ENCODE peak calls at places on chromosome 7, in six cellular contexts. S, T, L, H, P and M are unnamed samples.

GRCh38 chr7:87797798-87798403 is 78.3 kb downstream of the SLC25A40 start:
- DNase-seq in T (peak), H (no peak), L (no peak), P (no peak), S (no peak), M (no peak)

GRCh38 chr7:128116740-128117139 is 85.5 kb upstream of the LRRC4 start:
- DNase-seq in S (peak), L (no peak), H (no peak), T (no peak), P (no peak), M (no peak)

GRCh38 chr7:149718730-149719049 is 54.7 kb downstream of the ZNF467 start:
- DNase-seq in T (no peak), H (no peak), S (no peak), L (no peak), P (no peak), M (no peak)

GRCh38 chr7:132394283-132395003 is 181.8 kb downstream of the PLXNA4 start:
- DNase-seq in S (no peak), P (no peak), L (no peak), T (peak), H (no peak), M (peak)

GRCh38 chr7:129575699-129576098 is 35.8 kb upstream of the NRF1 start:
- DNase-seq in H (no peak), T (no peak), L (no peak), S (no peak), P (no peak), M (no peak)

GRCh38 chr7:150739045-150739432 is 1.8 kb downstream of the GIMAP5 start:
- DNase-seq in P (no peak), T (no peak), H (no peak), L (no peak), S (no peak), M (no peak)

GRCh38 chr7:155815332-155816191 is 3.3 kb upstream of the SHH start:
- DNase-seq in S (no peak), T (peak), P (peak), H (peak), L (no peak), M (no peak)

GRCh38 chr7:1531263-1531978 is 919 bp downstream of the MAFK start:
- DNase-seq in P (peak), S (peak), T (peak), H (no peak), L (no peak), M (no peak)

GRCh38 chr7:98216941-98217622 is 5.8 kb downstream of the BHLHA15 start:
- DNase-seq in P (no peak), L (peak), T (no peak), S (peak), H (no peak), M (no peak)

GRCh38 chr7:104096683-104097082 is 107.2 kb upstream of the RELN start:
- DNase-seq in P (no peak), L (no peak), T (peak), H (peak), S (no peak), M (no peak)

GRCh38 chr7:73680501-73680900 is 2.8 kb downstream of the DNAJC30 start:
- DNase-seq in P (no peak), T (no peak), H (no peak), L (no peak), S (no peak), M (no peak)

GRCh38 chr7:57362868-57363267 is 87.1 kb upstream of the ZNF716 start:
- DNase-seq in P (no peak), S (no peak), L (peak), H (no peak), T (no peak), M (no peak)

GRCh38 chr7:85749715-85750453 is 563.0 kb upstream of the SEMA3D start:
- DNase-seq in L (no peak), P (no peak), H (no peak), S (no peak), T (no peak), M (no peak)

GRCh38 chr7:44473295-44473694 is 17.2 kb downstream of the NUDCD3 start:
- DNase-seq in H (no peak), S (no peak), P (no peak), L (no peak), T (peak), M (no peak)

GRCh38 chr7:3117488-3118228 is 74.0 kb upstream of the CARD11 start:
- DNase-seq in T (no peak), S (no peak), H (no peak), L (no peak), P (no peak), M (peak)

GRCh38 chr7:28890137-28890536 is 68.0 kb downstream of the TRIL start:
- DNase-seq in L (no peak), S (no peak), T (no peak), P (no peak), H (no peak), M (no peak)

GRCh38 chr7:95113590-95113989 is 206.2 kb downstream of the PPP1R9A start:
- DNase-seq in S (no peak), T (no peak), L (no peak), H (no peak), P (no peak), M (no peak)

GRCh38 chr7:42023216-42023724 is 213.7 kb downstream of the GLI3 start:
- DNase-seq in H (no peak), S (no peak), L (no peak), T (no peak), P (peak), M (no peak)

GRCh38 chr7:33388332-33388731 is 259.0 kb downstream of the BBS9 start:
- DNase-seq in P (no peak), S (no peak), H (no peak), L (no peak), T (no peak), M (no peak)

GRCh38 chr7:151623766-151624165 is 104.1 kb upstream of the RHEB start:
- DNase-seq in T (no peak), S (no peak), P (no peak), L (no peak), H (peak), M (no peak)

GRCh38 chr7:149286811-149287400 is 24.9 kb downstream of the ZNF783 start:
- DNase-seq in T (no peak), S (no peak), P (no peak), L (no peak), H (no peak), M (no peak)

GRCh38 chr7:137484326-137484725 is 140.8 kb upstream of the PTN start:
- DNase-seq in T (no peak), L (no peak), S (no peak), P (no peak), H (no peak), M (no peak)

GRCh38 chr7:3430588-3430987 is 129.5 kb downstream of the SDK1 start:
- DNase-seq in S (no peak), H (no peak), T (no peak), L (no peak), P (no peak), M (no peak)

GRCh38 chr7:116782177-116782711 is 80.1 kb upstream of the CAPZA2 start:
- DNase-seq in T (no peak), L (no peak), S (no peak), H (no peak), P (no peak), M (no peak)

GRCh38 chr7:151062399-151063211 is 3.2 kb downstream of the SLC4A2 start:
- DNase-seq in S (peak), P (peak), T (peak), L (no peak), H (no peak), M (no peak)

GRCh38 chr7:56007167-56007652 is 42.8 kb downstream of the NIPSNAP2 start:
- DNase-seq in S (no peak), H (no peak), T (no peak), L (no peak), P (peak), M (no peak)

GRCh38 chr7:11557627-11558026 is 274.4 kb downstream of the THSD7A start:
- DNase-seq in H (no peak), P (peak), T (peak), S (no peak), L (no peak), M (no peak)

GRCh38 chr7:6305330-6305729 is 32.9 kb upstream of the CYTH3 start:
- DNase-seq in S (no peak), P (no peak), L (no peak), T (no peak), H (no peak), M (no peak)

GRCh38 chr7:41385996-41386395 is 316.9 kb downstream of the INHBA start:
- DNase-seq in L (no peak), T (no peak), P (no peak), S (no peak), H (no peak), M (no peak)

GRCh38 chr7:22109761-22110160 is 164.1 kb upstream of the CDCA7L start:
- DNase-seq in H (peak), P (peak), T (no peak), S (no peak), L (no peak), M (no peak)

GRCh38 chr7:148161771-148162170 is 428.8 kb upstream of the C7orf33 start:
- DNase-seq in T (no peak), H (no peak), S (no peak), P (no peak), L (no peak), M (no peak)

GRCh38 chr7:21011153-21011552 is 224.5 kb upstream of the SP8 start:
- DNase-seq in P (no peak), T (no peak), S (no peak), L (no peak), H (no peak), M (no peak)

GRCh38 chr7:27739914-27740448 is at the start of gene TAX1BP1:
- DNase-seq in P (peak), L (peak), T (peak), H (peak), S (peak), M (peak)